ENCODE peak calls at places on chromosomes 3 and 15, in eight cellular contexts. H is left ventricle myocardium inferior, N is mesendoderm, X is HS-5, S is T-cell, M is AG09309, O is mucosa of gallbladder, A is nephron progenitor cell. K is an unnamed sample.

GRCh38 chr15:60932051-60932915 is 296.8 kb downstream of the RORA start:
- DNase-seq in H (no peak), N (peak), X (peak), S (peak), M (peak), O (peak), A (no peak), K (peak)

GRCh38 chr3:178146406-178146831 is 389.8 kb upstream of the KCNMB2 start:
- DNase-seq in H (no peak), N (no peak), X (no peak), S (no peak), M (peak), O (no peak), A (no peak), K (no peak)

GRCh38 chr3:158652463-158652862 is 8.1 kb downstream of the GFM1 start:
- DNase-seq in H (no peak), N (no peak), X (no peak), S (no peak), M (no peak), O (no peak), A (no peak), K (no peak)

GRCh38 chr15:67468431-67468830 is 52.5 kb upstream of the C15orf61 start:
- DNase-seq in H (no peak), N (no peak), X (no peak), S (no peak), M (no peak), O (no peak), A (no peak), K (no peak)

GRCh38 chr3:127156651-127157050 is 36.3 kb upstream of the PRR23E start:
- DNase-seq in H (no peak), N (no peak), X (no peak), S (no peak), M (no peak), O (no peak), A (no peak), K (no peak)

GRCh38 chr3:14602006-14602803 is 49.4 kb upstream of the CCDC174 start:
- DNase-seq in H (no peak), N (peak), X (no peak), S (no peak), M (no peak), O (no peak), A (peak), K (no peak)

GRCh38 chr15:63945005-63945788 is 101.1 kb downstream of the DAPK2 start:
- DNase-seq in H (peak), N (peak), X (no peak), S (peak), M (no peak), O (peak), A (peak), K (no peak)

GRCh38 chr3:126157083-126157768 is 23.2 kb downstream of the ALDH1L1 start:
- DNase-seq in H (no peak), N (no peak), X (no peak), S (no peak), M (no peak), O (no peak), A (no peak), K (no peak)

GRCh38 chr3:72951259-72951722 is 45.3 kb upstream of the PPP4R2 start:
- DNase-seq in H (no peak), N (no peak), X (no peak), S (no peak), M (no peak), O (no peak), A (no peak), K (no peak)

GRCh38 chr3:112132975-112133448 is at the start of gene GCSAM:
- DNase-seq in H (peak), N (no peak), X (no peak), S (peak), M (no peak), O (peak), A (no peak), K (peak)